ENCODE peak calls at places on chromosome 11, in seven cellular contexts. D is HFFc6, E is tibial nerve, S is AG04450, L is hepatocyte, G is mesothelial cell of epicardium, N is breast epithelium. V is an unnamed sample.

GRCh38 chr11:92580931-92581330 is 356.3 kb downstream of the FAT3 start:
- DNase-seq in L (no peak), N (no peak), G (no peak), E (no peak), D (no peak), S (no peak), V (no peak)

GRCh38 chr11:59777104-59777503 is 21.9 kb downstream of the STX3 start:
- DNase-seq in S (no peak), E (no peak), D (no peak), N (no peak), G (no peak), L (no peak), V (no peak)

GRCh38 chr11:130249371-130249770 is 65.3 kb downstream of the ZBTB44 start:
- DNase-seq in L (no peak), G (no peak), D (no peak), E (no peak), N (no peak), S (no peak), V (no peak)

GRCh38 chr11:85595285-85595884 is 31.8 kb downstream of the DLG2 start:
- DNase-seq in D (peak), S (peak), N (no peak), E (no peak), G (no peak), L (peak), V (no peak)

GRCh38 chr11:9264381-9265210 is 554 bp downstream of the DENND5A start:
- DNase-seq in E (peak), D (peak), G (peak), N (peak), S (no peak), L (peak), V (peak)

GRCh38 chr11:67449116-67449844 is 3.2 kb downstream of the GPR152 start:
- DNase-seq in E (no peak), S (no peak), L (no peak), D (no peak), G (no peak), N (no peak), V (no peak)

GRCh38 chr11:64859542-64860414 is 15.3 kb upstream of the CDC42BPG start:
- DNase-seq in E (no peak), D (no peak), G (no peak), L (no peak), N (no peak), S (no peak), V (no peak)

GRCh38 chr11:68271023-68271780 is 571 bp downstream of the C11orf24 start:
- DNase-seq in N (peak), E (no peak), S (peak), L (peak), G (peak), D (peak), V (peak)

GRCh38 chr11:128692750-128693578 is 908 bp upstream of the FLI1 start:
- DNase-seq in S (no peak), E (no peak), D (peak), N (no peak), L (no peak), G (no peak), V (no peak)

GRCh38 chr11:21654091-21654490 is 538.8 kb upstream of the ANO5 start:
- DNase-seq in L (no peak), D (no peak), G (no peak), N (no peak), S (no peak), E (no peak), V (no peak)

GRCh38 chr11:94973099-94973968 is at the start of the genes CWC15 and KDM4D:
- DNase-seq in L (peak), D (peak), N (peak), E (peak), G (peak), S (peak), V (peak)

GRCh38 chr11:94974178-94974577 is 669 bp downstream of the KDM4D start:
- DNase-seq in N (no peak), E (no peak), L (no peak), G (no peak), D (no peak), S (no peak), V (no peak)

GRCh38 chr11:94964934-94965333 is 8.4 kb downstream of the CWC15 start:
- DNase-seq in D (no peak), S (no peak), L (no peak), E (no peak), N (no peak), G (no peak), V (no peak)

DNA sequence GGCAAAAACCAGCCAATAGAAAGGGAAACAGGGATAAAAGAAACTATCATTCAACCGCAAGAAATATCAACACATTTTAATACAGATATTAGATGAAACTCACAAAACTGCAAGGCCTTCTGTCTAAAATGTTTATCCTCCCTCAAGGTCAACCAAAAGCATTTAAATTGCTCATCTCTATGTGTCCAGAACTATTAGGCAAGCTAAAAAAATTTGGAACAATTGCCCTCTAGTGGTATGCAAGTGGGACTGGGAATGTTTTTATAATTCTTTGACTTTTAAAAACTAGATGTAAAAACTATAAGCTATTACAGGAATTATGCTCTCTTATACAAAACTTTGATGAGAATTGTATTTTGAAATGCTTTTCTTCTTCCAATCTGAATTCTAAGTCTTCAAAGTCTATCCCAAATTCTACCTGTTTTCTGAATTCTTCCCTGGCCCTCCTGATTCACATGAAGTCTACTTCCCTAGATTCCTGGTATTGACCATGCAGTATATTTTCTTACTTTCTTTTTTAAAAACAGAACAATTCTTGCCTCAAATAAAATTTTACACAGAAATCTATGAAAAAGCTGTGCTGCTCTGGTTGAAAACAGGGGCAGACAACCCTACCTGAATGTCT is 4.9 kb downstream of the CWC15 start:
- DNase-seq in E (no peak), G (no peak), N (no peak), L (peak), D (peak), S (no peak), V (no peak)
- TF ChIP-seq CTCF in E (peak), G (peak), N (peak), L (peak), D (peak), S (peak), V (peak)

DNA sequence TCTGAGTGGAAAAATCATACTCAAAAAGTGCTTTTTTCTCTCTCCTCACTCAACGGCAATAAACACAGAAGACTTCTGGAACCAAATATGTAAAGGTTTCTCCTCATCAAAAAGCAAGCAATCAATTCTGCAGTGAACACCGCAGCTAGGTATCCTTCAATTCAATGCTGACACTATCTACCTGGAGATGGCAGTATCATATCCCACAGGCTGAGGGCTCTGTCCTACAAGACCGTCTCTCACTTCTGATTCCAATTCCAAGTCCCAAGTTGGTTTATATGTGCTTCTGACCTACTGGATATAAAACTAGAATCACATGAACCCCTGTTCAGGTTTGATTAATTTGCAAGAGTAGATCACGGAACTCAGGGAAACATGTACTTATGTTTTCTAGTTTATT is 59.7 kb upstream of the LUZP2 start:
- DNase-seq in G (no peak), S (no peak), L (no peak), E (no peak), D (no peak), N (no peak), V (no peak)
- TF ChIP-seq CTCF in G (no peak), S (no peak), L (peak), E (no peak), D (no peak), N (no peak), V (no peak)

DNA sequence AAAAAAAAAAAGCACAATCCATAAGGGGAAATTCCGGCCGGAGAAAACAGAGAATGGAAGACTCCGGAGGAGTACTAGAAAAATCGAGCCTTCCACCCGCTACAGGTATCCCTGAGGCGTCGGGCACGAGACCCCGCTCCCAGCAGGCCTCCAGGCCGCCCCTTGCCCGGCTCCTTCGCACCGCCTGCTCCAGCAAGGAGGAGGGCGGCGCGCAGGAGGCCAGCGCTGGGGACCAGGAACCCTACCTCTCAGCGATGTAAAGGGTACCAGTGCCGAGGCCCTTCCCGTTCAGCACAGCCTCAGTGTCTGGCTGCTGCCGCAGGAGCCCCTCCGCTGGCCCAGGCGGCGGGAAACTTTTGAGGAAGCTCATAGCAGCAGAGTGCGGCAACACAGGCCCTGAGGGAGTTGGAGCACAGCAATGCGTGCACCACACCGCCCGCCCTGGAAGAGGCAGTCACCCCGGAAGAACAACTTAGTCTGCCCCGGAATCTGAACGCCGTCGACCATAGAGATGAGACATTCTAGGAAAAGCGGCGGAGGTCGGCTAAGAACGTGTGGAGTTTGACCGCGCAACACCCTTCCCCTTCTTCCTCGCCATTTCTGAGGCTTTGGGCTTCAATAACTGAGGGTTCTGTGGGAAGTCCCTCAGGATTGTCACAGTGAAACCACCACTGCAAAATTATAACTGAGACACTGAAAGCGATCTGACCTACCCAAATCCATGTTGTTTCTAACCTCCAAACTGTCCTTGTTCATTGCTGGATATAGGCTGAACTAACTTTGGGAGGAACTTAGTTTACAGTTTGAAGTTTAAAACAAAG is at the start of gene CLNS1A:
- DNase-seq in G (peak), E (peak), N (peak), S (peak), D (peak), L (peak), V (peak)
- TF ChIP-seq CTCF in G (no peak), E (no peak), N (no peak), S (no peak), D (peak), L (no peak), V (peak)

GRCh38 chr11:75840560-75840959 is 25.6 kb downstream of the UVRAG start:
- DNase-seq in L (no peak), S (no peak), E (no peak), D (no peak), G (no peak), N (no peak), V (no peak)
- TF ChIP-seq CTCF in L (no peak), S (no peak), E (no peak), D (no peak), G (no peak), N (no peak), V (no peak)

GRCh38 chr11:4094348-4095291 is at the start of gene RRM1:
- DNase-seq in G (peak), S (peak), L (peak), E (peak), D (peak), N (peak), V (peak)
- TF ChIP-seq CTCF in G (no peak), S (no peak), L (no peak), E (peak), D (no peak), N (no peak), V (no peak)

DNA sequence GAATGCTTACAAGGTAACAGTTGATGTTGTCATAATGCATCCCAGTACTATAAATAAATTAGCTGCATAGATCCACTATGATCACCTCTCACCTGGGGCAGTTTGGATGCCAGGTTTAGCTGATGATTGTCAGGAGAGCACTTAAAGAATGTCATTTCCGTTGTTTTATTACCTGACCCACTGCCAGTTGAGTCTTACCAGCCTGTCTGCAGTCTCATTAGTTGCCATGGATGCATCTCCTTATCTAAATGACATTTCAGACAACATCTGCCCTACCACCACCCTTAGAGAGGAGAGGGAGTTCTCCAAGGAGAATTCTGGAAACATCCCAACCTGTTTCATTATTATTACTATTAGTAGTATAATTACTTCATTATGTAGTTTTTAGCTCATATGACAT is 339.1 kb upstream of the API5 start:
- DNase-seq in G (no peak), L (no peak), S (no peak), D (no peak), N (no peak), E (no peak), V (no peak)
- TF ChIP-seq CTCF in G (no peak), L (no peak), S (no peak), D (no peak), N (no peak), E (no peak), V (no peak)

DNA sequence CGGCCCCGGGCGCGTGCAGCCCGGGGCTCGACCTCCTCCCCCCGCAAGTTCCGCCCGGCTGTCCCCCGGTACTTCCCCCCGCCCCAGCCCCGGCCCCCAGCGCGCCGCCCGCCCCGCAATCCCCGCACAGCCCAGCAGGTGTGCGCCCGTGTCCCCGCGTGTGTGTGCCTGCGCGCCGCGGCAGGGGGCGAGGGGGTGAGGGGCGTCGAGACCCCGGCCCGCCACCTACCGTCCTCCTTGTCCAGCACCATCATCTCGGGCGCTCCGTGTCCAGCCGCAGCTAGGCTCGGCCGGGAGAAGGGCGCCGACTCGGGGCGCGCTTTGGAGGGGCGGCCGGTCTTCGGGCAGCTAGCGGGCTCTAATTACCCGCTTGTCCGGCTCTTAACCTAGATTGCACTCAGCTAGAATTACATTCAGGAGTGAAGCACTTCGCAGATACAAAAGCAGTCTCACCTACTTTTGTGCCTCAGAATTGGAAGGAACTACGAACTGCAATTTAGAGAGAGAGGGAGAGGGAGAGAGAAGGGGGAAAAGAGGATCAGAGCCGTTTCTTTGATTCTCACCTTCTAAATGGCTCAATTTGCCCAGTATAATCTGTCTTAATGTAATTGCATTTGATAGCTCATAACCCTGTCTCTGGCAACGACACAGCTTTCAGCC is 439 bp downstream of the LMO1 start:
- DNase-seq in L (no peak), D (no peak), E (no peak), N (no peak), G (peak), S (no peak), V (no peak)
- TF ChIP-seq CTCF in L (no peak), D (no peak), E (no peak), N (no peak), G (no peak), S (no peak), V (no peak)

DNA sequence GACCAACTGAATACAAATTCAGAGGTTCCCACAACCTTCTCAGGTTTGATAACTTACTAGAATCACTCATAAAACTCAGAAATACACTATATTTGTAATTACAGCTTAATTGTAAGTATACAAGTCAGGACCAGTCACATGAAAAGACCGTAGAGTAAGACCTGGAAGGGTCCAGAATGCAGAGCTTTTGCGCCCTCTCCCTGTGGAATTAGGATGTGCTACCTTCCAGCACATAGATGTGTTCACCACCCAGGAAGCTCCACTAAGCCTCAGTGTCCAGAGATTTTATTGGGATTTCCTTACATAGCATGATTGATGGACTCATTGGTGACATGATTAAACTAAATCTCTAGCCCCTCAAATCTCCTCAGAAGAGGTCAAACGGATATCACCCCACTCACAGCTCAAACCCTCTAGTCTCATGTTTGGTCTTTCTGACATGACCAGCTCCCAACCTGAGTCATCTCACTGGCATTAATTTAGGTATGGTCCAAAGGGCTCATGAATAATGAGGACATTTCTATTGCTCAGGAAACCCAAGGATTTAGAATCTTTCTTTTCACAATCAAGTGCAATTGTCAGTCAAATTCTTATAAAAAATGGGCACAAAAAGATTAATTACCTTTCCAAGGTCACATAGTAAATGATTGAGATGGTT is 77.2 kb upstream of the UBASH3B start:
- DNase-seq in D (no peak), L (no peak), S (no peak), E (no peak), G (no peak), N (no peak), V (no peak)
- TF ChIP-seq CTCF in D (peak), L (no peak), S (peak), E (no peak), G (no peak), N (no peak), V (no peak)

GRCh38 chr11:119673389-119674336 is 55.3 kb downstream of the NECTIN1 start:
- DNase-seq in D (no peak), N (no peak), L (peak), E (no peak), G (no peak), S (no peak), V (no peak)
- TF ChIP-seq CTCF in D (no peak), N (no peak), L (peak), E (no peak), G (no peak), S (no peak), V (no peak)